ENCODE peak calls at places on chromosomes 16 and 17, in five cellular contexts. One of them, this sample, is unnamed.

GRCh38 chr17:14886200-14886739 is 378.9 kb downstream of the PMP22 start:
- DNase-seq in nucleus accumbens: no peak
- DNase-seq in HEK293T: peak; percentile 7
- DNase-seq in uterus: no peak
- DNase-seq in kidney glomerular epithelial cell: no peak
- DNase-seq in this sample: no peak

GRCh38 chr17:64426584-64426983 is 22.3 kb upstream of the MILR1 start:
- DNase-seq in nucleus accumbens: no peak
- DNase-seq in HEK293T: no peak
- DNase-seq in uterus: no peak
- DNase-seq in kidney glomerular epithelial cell: no peak
- DNase-seq in this sample: no peak

GRCh38 chr17:57985675-57985974 is 2.4 kb downstream of the VEZF1 start:
- DNase-seq in nucleus accumbens: no peak
- DNase-seq in HEK293T: no peak
- DNase-seq in uterus: no peak
- DNase-seq in kidney glomerular epithelial cell: peak; percentile 61
- DNase-seq in this sample: no peak

GRCh38 chr17:59914274-59914854 is 21.4 kb downstream of the RPS6KB1 start:
- DNase-seq in nucleus accumbens: no peak
- DNase-seq in HEK293T: peak; percentile 59
- DNase-seq in uterus: no peak
- DNase-seq in kidney glomerular epithelial cell: peak; percentile 28
- DNase-seq in this sample: no peak

GRCh38 chr17:41792835-41793748 is 6.6 kb upstream of the JUP start:
- DNase-seq in nucleus accumbens: no peak
- DNase-seq in HEK293T: no peak
- DNase-seq in uterus: peak; percentile 54
- DNase-seq in kidney glomerular epithelial cell: peak; percentile 77
- DNase-seq in this sample: no peak

GRCh38 chr17:1420163-1420562 is 20.1 kb upstream of the YWHAE start:
- DNase-seq in nucleus accumbens: no peak
- DNase-seq in HEK293T: no peak
- DNase-seq in uterus: no peak
- DNase-seq in kidney glomerular epithelial cell: no peak
- DNase-seq in this sample: no peak

GRCh38 chr17:51487947-51488346 is 227.6 kb downstream of the UTP18 start:
- DNase-seq in nucleus accumbens: no peak
- DNase-seq in HEK293T: peak; percentile 58
- DNase-seq in uterus: no peak
- DNase-seq in kidney glomerular epithelial cell: peak; percentile 5
- DNase-seq in this sample: no peak

GRCh38 chr16:89334461-89334860 is 117.0 kb downstream of the ZNF778 start:
- DNase-seq in nucleus accumbens: no peak
- DNase-seq in HEK293T: no peak
- DNase-seq in uterus: no peak
- DNase-seq in kidney glomerular epithelial cell: no peak
- DNase-seq in this sample: no peak

GRCh38 chr17:19978206-19978802 is 676 bp upstream of the AKAP10 start:
- DNase-seq in nucleus accumbens: no peak
- DNase-seq in HEK293T: no peak
- DNase-seq in uterus: no peak
- DNase-seq in kidney glomerular epithelial cell: peak; percentile 5
- DNase-seq in this sample: no peak

GRCh38 chr17:33284022-33284421 is 9.1 kb downstream of the ASIC2 start:
- DNase-seq in nucleus accumbens: no peak
- DNase-seq in HEK293T: no peak
- DNase-seq in uterus: peak; percentile 44
- DNase-seq in kidney glomerular epithelial cell: peak; percentile 33
- DNase-seq in this sample: no peak

GRCh38 chr17:63946440-63947363 is 14.6 kb upstream of the CD79B start:
- DNase-seq in nucleus accumbens: no peak
- DNase-seq in HEK293T: peak; percentile 90
- DNase-seq in uterus: no peak
- DNase-seq in kidney glomerular epithelial cell: peak; percentile 9
- DNase-seq in this sample: no peak

GRCh38 chr17:77487677-77488530 is 347.1 kb downstream of the SEC14L1 start:
- DNase-seq in nucleus accumbens: no peak
- DNase-seq in HEK293T: no peak
- DNase-seq in uterus: no peak
- DNase-seq in kidney glomerular epithelial cell: no peak
- DNase-seq in this sample: no peak

This sample was measured in cortex of kidney.